ENCODE peak calls at places on chromosomes 7 and 10, in nine cellular contexts. P, J, I, X, B, F, K, E and Q are unnamed samples. For H3K4me1, the result is how much of the 10 kb centered on the place peaks cover.

GRCh38 chr10:92114201-92114600 is 176.7 kb downstream of the CPEB3 start:
- DNase-seq in P (no peak), J (no peak), I (no peak), X (no peak), B (no peak), F (no peak), K (no peak), E (no peak), Q (no peak)

GRCh38 chr7:157033483-157034473 is 23.3 kb upstream of the MNX1 start:
- DNase-seq in P (no peak), J (no peak), I (no peak), X (no peak), B (no peak), F (no peak), K (no peak), E (no peak), Q (no peak)

GRCh38 chr7:152922318-152923081 is 162.9 kb downstream of the ACTR3B start:
- DNase-seq in P (no peak), J (no peak), I (no peak), X (no peak), B (no peak), F (no peak), K (no peak), E (no peak), Q (no peak)

GRCh38 chr10:28266449-28267224 is 36.2 kb downstream of the MPP7 start:
- DNase-seq in P (no peak), J (no peak), I (no peak), X (no peak), B (no peak), F (no peak), K (no peak), E (no peak), Q (no peak)

GRCh38 chr10:125607689-125608290 is 75.2 kb downstream of the TEX36 start:
- DNase-seq in P (no peak), J (no peak), I (no peak), X (no peak), B (no peak), F (no peak), K (no peak), E (no peak), Q (no peak)

GRCh38 chr7:73758581-73759138 is 11.4 kb downstream of the CLDN3 start:
- DNase-seq in P (no peak), J (no peak), I (no peak), X (no peak), B (no peak), F (no peak), K (no peak), E (no peak), Q (no peak)

GRCh38 chr10:103276941-103277712 is at the start of gene INA:
- DNase-seq in P (no peak), J (no peak), I (peak), X (no peak), B (peak), F (no peak), K (no peak), E (no peak), Q (no peak)

GRCh38 chr10:128779457-128779856 is 653.2 kb upstream of the MKI67 start:
- DNase-seq in P (no peak), J (no peak), I (no peak), X (no peak), B (no peak), F (no peak), K (no peak), E (no peak), Q (no peak)

GRCh38 chr10:69360485-69361302 is 56.0 kb downstream of the TACR2 start:
- DNase-seq in P (no peak), J (peak), I (no peak), X (peak), B (peak), F (peak), K (no peak), E (peak), Q (peak)

GRCh38 chr10:85458274-85458673 is 908.3 kb downstream of the GRID1 start:
- DNase-seq in P (no peak), J (no peak), I (no peak), X (no peak), B (no peak), F (no peak), K (no peak), E (no peak), Q (no peak)

GRCh38 chr10:70286616-70287015 is 2.8 kb upstream of the NPFFR1 start:
- DNase-seq in P (no peak), J (no peak), I (no peak), X (no peak), B (no peak), F (no peak), K (no peak), E (no peak), Q (no peak)

GRCh38 chr7:78734626-78735025 is 718.8 kb downstream of the MAGI2 start:
- DNase-seq in P (no peak), J (no peak), I (no peak), X (no peak), B (no peak), F (no peak), K (no peak), E (no peak), Q (no peak)

GRCh38 chr7:44145969-44146897 is 5.1 kb upstream of the MYL7 start:
- DNase-seq in P (peak), J (peak), I (peak), X (peak), B (peak), F (peak), K (peak), E (peak), Q (peak)

GRCh38 chr10:30059209-30060107 is at the start of gene JCAD:
- DNase-seq in P (peak), J (peak), I (peak), X (peak), B (peak), F (peak), K (no peak), E (peak), Q (peak)

GRCh38 chr7:94062372-94062771 is 58.2 kb upstream of the BET1 start:
- DNase-seq in P (no peak), J (no peak), I (no peak), X (no peak), B (peak), F (no peak), K (no peak), E (no peak), Q (no peak)

GRCh38 chr10:121627810-121628209 is 29.6 kb upstream of the FGFR2 start:
- DNase-seq in P (no peak), J (no peak), I (no peak), X (no peak), B (peak), F (no peak), K (no peak), E (peak), Q (no peak)

GRCh38 chr10:117360994-117361667 is 14.1 kb downstream of the PDZD8 start:
- DNase-seq in P (no peak), J (no peak), I (no peak), X (no peak), B (peak), F (no peak), K (no peak), E (no peak), Q (no peak)

GRCh38 chr7:919924-920341 is 34.5 kb downstream of the ADAP1 start:
- DNase-seq in P (no peak), J (peak), I (no peak), X (peak), B (no peak), F (no peak), K (no peak), E (peak), Q (peak)

GRCh38 chr7:131652194-131652593 is 95.8 kb upstream of the PODXL start:
- DNase-seq in P (no peak), J (peak), I (no peak), X (no peak), B (no peak), F (no peak), K (no peak), E (no peak), Q (no peak)

GRCh38 chr7:44784364-44784763 is 12.1 kb upstream of the PPIA start:
- DNase-seq in P (no peak), J (no peak), I (no peak), X (no peak), B (no peak), F (no peak), K (no peak), E (no peak), Q (no peak)

GRCh38 chr10:132677905-132678298 is 108.0 kb downstream of the NKX6-2 start:
- DNase-seq in P (no peak), J (peak), I (no peak), X (peak), B (no peak), F (peak), K (no peak), E (peak), Q (peak)

GRCh38 chr7:98309566-98309965 is 28.1 kb downstream of the BRI3 start:
- DNase-seq in P (no peak), J (no peak), I (no peak), X (no peak), B (no peak), F (no peak), K (no peak), E (no peak), Q (no peak)

GRCh38 chr7:28323833-28324232 is 88.5 kb upstream of the CREB5 start:
- DNase-seq in P (no peak), J (no peak), I (no peak), X (no peak), B (no peak), F (no peak), K (no peak), E (no peak), Q (no peak)

GRCh38 chr10:126090911-126091728 is 194.8 kb downstream of the FANK1 start:
- DNase-seq in P (no peak), J (no peak), I (no peak), X (no peak), B (peak), F (peak), K (no peak), E (no peak), Q (no peak)

GRCh38 chr7:36911788-36912187 is 187.5 kb upstream of the AOAH start:
- DNase-seq in P (no peak), J (no peak), I (no peak), X (no peak), B (no peak), F (no peak), K (no peak), E (no peak), Q (no peak)

GRCh38 chr10:7272008-7272407 is 138.8 kb downstream of the SFMBT2 start:
- DNase-seq in P (no peak), J (no peak), I (no peak), X (no peak), B (no peak), F (no peak), K (no peak), E (no peak), Q (no peak)

GRCh38 chr10:31749981-31750850 is 178.4 kb downstream of the ARHGAP12 start:
- DNase-seq in P (no peak), J (peak), I (peak), X (peak), B (peak), F (peak), K (no peak), E (peak), Q (no peak)

DNA sequence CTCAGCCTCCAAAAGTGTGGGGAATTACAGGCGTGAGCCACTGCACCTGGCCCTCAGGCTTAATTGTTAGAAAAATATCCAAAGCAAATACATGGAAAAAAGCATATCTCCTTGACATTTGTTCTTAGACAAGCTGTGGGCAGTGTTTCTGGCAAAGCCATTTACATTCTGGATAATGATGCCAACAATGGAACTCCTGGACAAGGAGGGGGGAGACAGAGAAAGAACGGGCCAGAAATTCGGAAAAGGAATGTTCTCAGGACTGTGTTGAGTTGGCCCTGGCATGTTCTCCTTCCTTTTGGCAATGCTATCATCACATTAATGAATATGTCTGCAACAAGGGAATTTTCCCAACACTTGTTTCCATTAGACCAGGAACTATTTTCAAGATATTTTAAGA is 88.7 kb downstream of the UBE2H start:
- DNase-seq in P (no peak), J (no peak), I (no peak), X (peak), B (peak), F (peak), K (no peak), E (peak), Q (no peak)
- H3K4me3 ChIP-seq in P (no peak), J (no peak), I (no peak), X (no peak), B (no peak), F (no peak), K (no peak), E (no peak), Q (no peak)

GRCh38 chr7:42082144-42082543 is 154.9 kb downstream of the GLI3 start:
- DNase-seq in P (no peak), J (no peak), I (no peak), X (no peak), B (peak), F (peak), K (no peak), E (no peak), Q (no peak)

GRCh38 chr7:42080831-42081230 is 156.2 kb downstream of the GLI3 start:
- DNase-seq in P (no peak), J (no peak), I (no peak), X (no peak), B (no peak), F (no peak), K (no peak), E (no peak), Q (no peak)

GRCh38 chr7:42083284-42083683 is 153.7 kb downstream of the GLI3 start:
- DNase-seq in P (no peak), J (no peak), I (no peak), X (no peak), B (no peak), F (no peak), K (no peak), E (no peak), Q (no peak)

GRCh38 chr7:42084263-42084662 is 152.7 kb downstream of the GLI3 start:
- DNase-seq in P (no peak), J (no peak), I (no peak), X (no peak), B (no peak), F (no peak), K (no peak), E (no peak), Q (no peak)

GRCh38 chr7:42081672-42082071 is 155.3 kb downstream of the GLI3 start:
- DNase-seq in P (no peak), J (no peak), I (no peak), X (no peak), B (no peak), F (no peak), K (no peak), E (no peak), Q (no peak)
- H3K4me1 ChIP-seq in P (under half), J (under half), I (under half), X (under half), B (under half), F (under half), K (under half), E (under half), Q (under half)

GRCh38 chr10:3933733-3934132 is 148.7 kb upstream of the KLF6 start:
- DNase-seq in P (no peak), J (no peak), I (no peak), X (no peak), B (no peak), F (no peak), K (no peak), E (no peak), Q (no peak)

GRCh38 chr10:3932597-3933380 is 147.8 kb upstream of the KLF6 start:
- DNase-seq in P (no peak), J (no peak), I (no peak), X (no peak), B (no peak), F (no peak), K (no peak), E (no peak), Q (no peak)

GRCh38 chr10:3936422-3937040 is 151.5 kb upstream of the KLF6 start:
- DNase-seq in P (no peak), J (no peak), I (no peak), X (no peak), B (no peak), F (no peak), K (no peak), E (no peak), Q (no peak)

GRCh38 chr10:3935933-3936359 is 150.9 kb upstream of the KLF6 start:
- DNase-seq in P (no peak), J (no peak), I (no peak), X (peak), B (peak), F (peak), K (no peak), E (no peak), Q (peak)

GRCh38 chr10:3935141-3935540 is 150.1 kb upstream of the KLF6 start:
- DNase-seq in P (peak), J (no peak), I (no peak), X (peak), B (peak), F (peak), K (no peak), E (peak), Q (peak)
- H3K4me3 ChIP-seq in P (peak), J (peak), I (no peak), X (peak), B (peak), F (peak), K (no peak), E (peak), Q (peak)

DNA sequence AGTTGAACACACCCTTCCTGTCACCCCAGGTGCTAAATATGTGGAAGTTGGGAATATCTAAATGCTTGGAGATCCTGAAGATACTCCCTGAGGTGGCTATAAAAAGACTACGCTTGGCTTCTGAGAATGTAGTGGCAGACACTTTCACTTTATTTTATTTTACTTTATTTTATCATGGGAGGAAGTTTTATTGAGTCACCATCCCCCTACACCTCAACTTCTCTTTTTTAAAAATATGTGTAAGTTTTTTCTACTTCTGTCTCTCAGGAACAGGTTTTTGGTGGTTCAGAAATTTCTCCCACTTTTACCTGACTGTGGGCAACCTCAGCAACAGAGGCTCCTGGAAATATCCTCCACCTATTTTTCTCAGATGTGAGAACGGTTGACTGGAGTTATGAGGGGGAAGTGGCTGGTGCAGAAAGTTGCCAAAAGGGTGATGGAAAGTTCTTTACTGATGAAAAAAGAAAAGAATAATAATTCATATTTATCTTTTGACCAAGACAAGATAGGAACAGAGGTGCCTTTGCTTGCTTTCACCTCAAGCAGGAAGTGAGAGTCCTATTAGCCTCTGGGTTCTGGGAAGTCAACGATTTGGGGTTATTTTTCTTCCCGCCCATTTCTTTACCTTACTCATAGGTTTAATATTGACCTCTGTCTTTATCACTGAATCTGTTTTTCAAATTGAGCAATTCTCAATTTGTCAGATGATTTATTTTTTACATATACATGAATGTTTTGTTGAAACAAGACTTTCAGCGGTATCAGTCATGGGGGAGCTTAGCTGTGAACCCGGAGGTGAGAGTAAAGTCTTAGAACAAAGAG is 103.6 kb downstream of the AHR start:
- DNase-seq in P (no peak), J (no peak), I (no peak), X (no peak), B (no peak), F (no peak), K (no peak), E (no peak), Q (no peak)
- H3K4me1 ChIP-seq in P (under half), J (under half), I (under half), X (under half), B (under half), F (under half), K (under half), E (under half), Q (under half)